ENCODE peak calls at places on chromosome 21, in six cellular contexts. One of them, this sample, is unnamed.

GRCh38 chr21:45502006-45502345 is 40.3 kb downstream of the SLC19A1 start:
- DNase-seq in H1: no peak
- DNase-seq in fibroblast of lung: no peak
- DNase-seq in neural progenitor cell: no peak
- DNase-seq in astrocyte: no peak
- DNase-seq in dorsolateral prefrontal cortex: no peak
- DNase-seq in this sample: no peak

GRCh38 chr21:43663033-43663432 is 3.7 kb downstream of the RRP1B start:
- DNase-seq in H1: no peak
- DNase-seq in fibroblast of lung: no peak
- DNase-seq in neural progenitor cell: no peak
- DNase-seq in astrocyte: no peak
- DNase-seq in dorsolateral prefrontal cortex: no peak
- DNase-seq in this sample: no peak

GRCh38 chr21:44557491-44558328 is 885 bp downstream of the KRTAP10-3 start:
- DNase-seq in H1: no peak
- DNase-seq in fibroblast of lung: no peak
- DNase-seq in neural progenitor cell: no peak
- DNase-seq in astrocyte: no peak
- DNase-seq in dorsolateral prefrontal cortex: no peak
- DNase-seq in this sample: no peak

GRCh38 chr21:39452965-39453332 is 1.2 kb downstream of the SH3BGR start:
- DNase-seq in H1: no peak
- DNase-seq in fibroblast of lung: no peak
- DNase-seq in neural progenitor cell: peak; percentile 19
- DNase-seq in astrocyte: no peak
- DNase-seq in dorsolateral prefrontal cortex: no peak
- DNase-seq in this sample: no peak

GRCh38 chr21:38945536-38946245 is 140.0 kb downstream of the ETS2 start:
- DNase-seq in H1: peak; percentile 17
- DNase-seq in fibroblast of lung: peak; percentile 59
- DNase-seq in neural progenitor cell: peak; percentile 90
- DNase-seq in astrocyte: peak; percentile 30
- DNase-seq in dorsolateral prefrontal cortex: no peak
- DNase-seq in this sample: no peak

GRCh38 chr21:45481566-45481965 is 60.7 kb downstream of the SLC19A1 start:
- DNase-seq in H1: no peak
- DNase-seq in fibroblast of lung: no peak
- DNase-seq in neural progenitor cell: no peak
- DNase-seq in astrocyte: no peak
- DNase-seq in dorsolateral prefrontal cortex: no peak
- DNase-seq in this sample: no peak

GRCh38 chr21:38861006-38861405 is 55.3 kb downstream of the ETS2 start:
- DNase-seq in H1: no peak
- DNase-seq in fibroblast of lung: no peak
- DNase-seq in neural progenitor cell: no peak
- DNase-seq in astrocyte: no peak
- DNase-seq in dorsolateral prefrontal cortex: no peak
- DNase-seq in this sample: no peak

GRCh38 chr21:32572574-32573420 is 12.5 kb downstream of the TCP10L start:
- DNase-seq in H1: no peak
- DNase-seq in fibroblast of lung: no peak
- DNase-seq in neural progenitor cell: no peak
- DNase-seq in astrocyte: no peak
- DNase-seq in dorsolateral prefrontal cortex: no peak
- DNase-seq in this sample: no peak

GRCh38 chr21:16457498-16457897 is 727.7 kb downstream of the USP25 start:
- DNase-seq in H1: no peak
- DNase-seq in fibroblast of lung: no peak
- DNase-seq in neural progenitor cell: no peak
- DNase-seq in astrocyte: no peak
- DNase-seq in dorsolateral prefrontal cortex: no peak
- DNase-seq in this sample: no peak

GRCh38 chr21:16422702-16423101 is 692.9 kb downstream of the USP25 start:
- DNase-seq in H1: no peak
- DNase-seq in fibroblast of lung: no peak
- DNase-seq in neural progenitor cell: no peak
- DNase-seq in astrocyte: peak; percentile 45
- DNase-seq in dorsolateral prefrontal cortex: no peak
- DNase-seq in this sample: no peak

GRCh38 chr21:36845070-36845469 is 121.4 kb downstream of the HLCS start:
- DNase-seq in H1: no peak
- DNase-seq in fibroblast of lung: no peak
- DNase-seq in neural progenitor cell: no peak
- DNase-seq in astrocyte: no peak
- DNase-seq in dorsolateral prefrontal cortex: no peak
- DNase-seq in this sample: no peak
- TF ChIP-seq CTCF in H1: no peak
- TF ChIP-seq CTCF in fibroblast of lung: no peak
- TF ChIP-seq CTCF in neural progenitor cell: no peak
- TF ChIP-seq CTCF in astrocyte: no peak
- TF ChIP-seq CTCF in dorsolateral prefrontal cortex: no peak
- TF ChIP-seq CTCF in this sample: no peak

GRCh38 chr21:27261676-27262075 is 294.8 kb upstream of the ADAMTS5 start:
- DNase-seq in H1: no peak
- DNase-seq in fibroblast of lung: no peak
- DNase-seq in neural progenitor cell: no peak
- DNase-seq in astrocyte: no peak
- DNase-seq in dorsolateral prefrontal cortex: no peak
- DNase-seq in this sample: no peak
- H3K27me3 ChIP-seq in H1: peaks cover 1% of the 10 kb centered on the region
- H3K27me3 ChIP-seq in fibroblast of lung: no peaks in the 10 kb centered on the region
- H3K27me3 ChIP-seq in neural progenitor cell: no peaks in the 10 kb centered on the region
- H3K27me3 ChIP-seq in astrocyte: no peaks in the 10 kb centered on the region
- H3K27me3 ChIP-seq in dorsolateral prefrontal cortex: no peaks in the 10 kb centered on the region
- H3K27me3 ChIP-seq in this sample: no peaks in the 10 kb centered on the region

DNA sequence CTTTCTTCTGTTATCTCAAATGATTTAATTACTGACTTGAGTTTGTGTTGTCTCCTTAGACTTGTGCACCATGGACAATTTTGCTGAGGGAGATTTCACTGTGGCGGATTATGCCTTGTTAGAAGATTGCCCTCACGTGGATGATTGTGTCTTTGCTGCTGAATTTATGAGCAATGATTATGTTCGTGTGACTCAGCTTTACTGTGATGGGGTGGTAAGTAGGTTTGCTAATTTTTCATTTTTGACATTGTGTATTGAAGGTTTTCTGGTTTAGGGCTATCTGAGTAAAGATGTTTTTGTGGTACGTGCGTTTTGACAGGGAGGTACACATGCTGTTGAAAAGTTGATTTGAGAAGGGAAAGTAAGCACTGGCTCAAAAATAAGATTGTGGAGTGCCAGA is 14.1 kb downstream of the TTC3 start:
- DNase-seq in H1: no peak
- DNase-seq in fibroblast of lung: peak; percentile 81
- DNase-seq in neural progenitor cell: peak; percentile 7
- DNase-seq in astrocyte: peak; percentile 63
- DNase-seq in dorsolateral prefrontal cortex: no peak
- DNase-seq in this sample: peak; percentile 13
- TF ChIP-seq CTCF in H1: no peak
- TF ChIP-seq CTCF in fibroblast of lung: peak; percentile 53
- TF ChIP-seq CTCF in neural progenitor cell: peak; percentile 21
- TF ChIP-seq CTCF in astrocyte: peak; percentile 63
- TF ChIP-seq CTCF in dorsolateral prefrontal cortex: peak; percentile 53
- TF ChIP-seq CTCF in this sample: peak; percentile 40

GRCh38 chr21:14096577-14096976 is 114.2 kb downstream of the LIPI start:
- DNase-seq in H1: no peak
- DNase-seq in fibroblast of lung: no peak
- DNase-seq in neural progenitor cell: no peak
- DNase-seq in astrocyte: no peak
- DNase-seq in dorsolateral prefrontal cortex: no peak
- DNase-seq in this sample: no peak

GRCh38 chr21:14088391-14088790 is 122.4 kb downstream of the LIPI start:
- DNase-seq in H1: no peak
- DNase-seq in fibroblast of lung: no peak
- DNase-seq in neural progenitor cell: no peak
- DNase-seq in astrocyte: no peak
- DNase-seq in dorsolateral prefrontal cortex: no peak
- DNase-seq in this sample: no peak

GRCh38 chr21:14096172-14096571 is 114.6 kb downstream of the LIPI start:
- DNase-seq in H1: no peak
- DNase-seq in fibroblast of lung: no peak
- DNase-seq in neural progenitor cell: no peak
- DNase-seq in astrocyte: no peak
- DNase-seq in dorsolateral prefrontal cortex: no peak
- DNase-seq in this sample: no peak

GRCh38 chr21:14095021-14095420 is 115.7 kb downstream of the LIPI start:
- DNase-seq in H1: no peak
- DNase-seq in fibroblast of lung: no peak
- DNase-seq in neural progenitor cell: peak; percentile 71
- DNase-seq in astrocyte: no peak
- DNase-seq in dorsolateral prefrontal cortex: no peak
- DNase-seq in this sample: no peak

GRCh38 chr21:14092834-14093560 is 117.8 kb downstream of the LIPI start:
- DNase-seq in H1: no peak
- DNase-seq in fibroblast of lung: no peak
- DNase-seq in neural progenitor cell: no peak
- DNase-seq in astrocyte: no peak
- DNase-seq in dorsolateral prefrontal cortex: no peak
- DNase-seq in this sample: no peak
- H3K27me3 ChIP-seq in H1: no peaks in the 10 kb centered on the region
- H3K27me3 ChIP-seq in fibroblast of lung: no peaks in the 10 kb centered on the region
- H3K27me3 ChIP-seq in neural progenitor cell: no peaks in the 10 kb centered on the region
- H3K27me3 ChIP-seq in astrocyte: no peaks in the 10 kb centered on the region
- H3K27me3 ChIP-seq in dorsolateral prefrontal cortex: no peaks in the 10 kb centered on the region
- H3K27me3 ChIP-seq in this sample: no peaks in the 10 kb centered on the region

DNA sequence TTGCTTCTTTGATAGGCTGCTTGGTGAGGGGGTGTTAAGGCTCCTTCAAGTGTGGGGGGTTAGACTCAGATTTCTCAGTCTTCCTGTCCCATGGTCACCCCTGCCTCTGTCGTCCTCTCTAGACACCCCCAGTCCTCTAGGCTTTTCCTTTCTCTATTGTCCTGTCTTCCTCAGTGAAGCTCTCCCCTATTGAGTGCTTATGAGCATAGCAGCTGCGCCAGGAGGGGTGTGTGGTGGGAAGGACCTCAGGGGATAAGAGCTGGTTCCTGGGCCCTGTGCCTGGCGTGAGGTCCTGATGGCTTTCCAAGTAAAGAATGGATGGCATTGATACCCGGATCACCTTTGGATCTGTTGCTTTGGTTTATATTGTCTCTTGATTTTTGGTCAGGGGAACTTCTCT is 69.1 kb downstream of the DIP2A start:
- DNase-seq in H1: no peak
- DNase-seq in fibroblast of lung: no peak
- DNase-seq in neural progenitor cell: peak; percentile 23
- DNase-seq in astrocyte: no peak
- DNase-seq in dorsolateral prefrontal cortex: no peak
- DNase-seq in this sample: no peak
- TF ChIP-seq CTCF in H1: no peak
- TF ChIP-seq CTCF in fibroblast of lung: no peak
- TF ChIP-seq CTCF in neural progenitor cell: no peak
- TF ChIP-seq CTCF in astrocyte: no peak
- TF ChIP-seq CTCF in dorsolateral prefrontal cortex: no peak
- TF ChIP-seq CTCF in this sample: no peak

This sample was measured in BJ.